ENCODE peak calls at places on chromosomes 7 and 10, in nine cellular contexts. Q, K, F, H, A, Z, L, D and W are unnamed samples.

GRCh38 chr10:131722525-131723264 is 178.1 kb upstream of the PPP2R2D start:
- DNase-seq in L (no peak), F (peak), K (no peak), Z (no peak), A (no peak), H (no peak), Q (no peak), D (no peak), W (no peak)

GRCh38 chr10:80530251-80530650 is 7.5 kb upstream of the SH2D4B start:
- DNase-seq in Z (peak), A (no peak), D (peak), L (no peak), Q (peak), K (no peak), F (peak), H (no peak), W (no peak)

GRCh38 chr10:119803264-119803663 is 69.4 kb downstream of the MCMBP start:
- DNase-seq in H (no peak), A (no peak), F (no peak), L (no peak), Z (peak), Q (no peak), K (no peak), D (no peak), W (no peak)

GRCh38 chr7:136023134-136023869 is 46.1 kb upstream of the MTPN start:
- DNase-seq in H (no peak), F (no peak), D (no peak), K (no peak), A (no peak), L (no peak), Q (no peak), Z (no peak), W (no peak)

GRCh38 chr10:30915141-30915540 is 116.5 kb downstream of the ZNF438 start:
- DNase-seq in H (no peak), K (no peak), L (no peak), Q (no peak), D (no peak), A (no peak), Z (no peak), F (no peak), W (no peak)

GRCh38 chr10:21505711-21506278 is 19.7 kb downstream of the SKIDA1 start:
- DNase-seq in D (no peak), Z (no peak), A (no peak), F (peak), H (no peak), K (no peak), Q (no peak), L (no peak), W (no peak)

GRCh38 chr7:66502230-66503035 is 126.2 kb upstream of the KCTD7 start:
- DNase-seq in D (no peak), F (no peak), K (no peak), H (no peak), Z (no peak), A (no peak), L (no peak), Q (no peak), W (no peak)

GRCh38 chr7:157425137-157425731 is 88.4 kb downstream of the DNAJB6 start:
- DNase-seq in H (no peak), A (no peak), L (no peak), Z (no peak), F (no peak), Q (no peak), K (no peak), D (no peak), W (no peak)

GRCh38 chr7:1555813-1556540 is at the start of gene TMEM184A:
- DNase-seq in D (peak), A (no peak), L (peak), Q (peak), K (no peak), F (peak), Z (no peak), H (no peak), W (no peak)

GRCh38 chr10:121781101-121781500 is 146.7 kb downstream of the ATE1 start:
- DNase-seq in L (no peak), Z (no peak), Q (no peak), H (no peak), F (no peak), K (no peak), D (no peak), A (no peak), W (peak)

GRCh38 chr7:143467724-143468123 is 9.9 kb upstream of the TAS2R41 start:
- DNase-seq in H (no peak), K (no peak), L (no peak), D (no peak), Q (no peak), A (no peak), F (no peak), Z (no peak), W (no peak)

GRCh38 chr10:51876979-51877378 is 177.6 kb upstream of the CSTF2T start:
- DNase-seq in A (no peak), H (no peak), F (no peak), Q (no peak), Z (no peak), D (no peak), K (no peak), L (no peak), W (no peak)

GRCh38 chr10:52353210-52353609 is 39.1 kb downstream of the DKK1 start:
- DNase-seq in Z (no peak), L (no peak), F (no peak), H (no peak), Q (no peak), A (no peak), K (no peak), D (no peak), W (no peak)

GRCh38 chr7:130632111-130632510 is 36.4 kb downstream of the COPG2 start:
- DNase-seq in L (no peak), Q (no peak), H (peak), D (no peak), K (no peak), F (no peak), A (no peak), Z (peak), W (peak)

GRCh38 chr7:1569016-1569415 is 816 bp downstream of the PSMG3 start:
- DNase-seq in L (no peak), A (no peak), D (no peak), K (peak), Z (peak), Q (no peak), H (no peak), F (no peak), W (no peak)

GRCh38 chr7:101129603-101130117 is 2.8 kb downstream of the SERPINE1 start:
- DNase-seq in Z (no peak), D (no peak), K (no peak), L (no peak), F (no peak), H (no peak), A (no peak), Q (no peak), W (no peak)

GRCh38 chr7:74722045-74722603 is 51.7 kb upstream of the NCF1 start:
- DNase-seq in K (no peak), L (no peak), Z (no peak), H (no peak), D (no peak), F (no peak), A (no peak), Q (no peak), W (no peak)

GRCh38 chr10:61878411-61879051 is 23.0 kb upstream of the ARID5B start:
- DNase-seq in A (no peak), Q (no peak), Z (no peak), D (no peak), L (no peak), K (no peak), F (no peak), H (no peak), W (no peak)

GRCh38 chr10:132918617-132919373 is 23.6 kb downstream of the CFAP46 start:
- DNase-seq in L (no peak), H (no peak), Q (no peak), A (peak), D (peak), K (no peak), F (no peak), Z (no peak), W (no peak)

GRCh38 chr10:29621161-29621560 is 13.6 kb downstream of the SVIL start:
- DNase-seq in D (no peak), Q (no peak), A (peak), K (no peak), Z (peak), H (no peak), L (no peak), F (peak), W (no peak)

GRCh38 chr10:125531470-125531869 is 151.5 kb downstream of the TEX36 start:
- DNase-seq in Z (peak), H (no peak), D (no peak), F (no peak), K (no peak), Q (no peak), A (no peak), L (peak), W (no peak)

GRCh38 chr10:84140036-84140379 is 699 bp downstream of the GHITM start:
- DNase-seq in A (no peak), H (no peak), D (peak), Q (peak), Z (peak), F (peak), L (no peak), K (no peak), W (no peak)

GRCh38 chr10:125591846-125592245 is 91.1 kb downstream of the TEX36 start:
- DNase-seq in K (no peak), L (no peak), A (no peak), H (no peak), D (no peak), F (no peak), Z (no peak), Q (no peak), W (no peak)

GRCh38 chr10:82874671-82875070 is 999.7 kb downstream of the NRG3 start:
- DNase-seq in D (no peak), K (no peak), F (no peak), A (no peak), L (no peak), Q (no peak), Z (peak), H (no peak), W (no peak)

GRCh38 chr7:87110778-87111177 is 41.5 kb upstream of the DMTF1 start:
- DNase-seq in A (no peak), D (no peak), K (no peak), H (no peak), Z (peak), L (no peak), F (no peak), Q (no peak), W (no peak)

GRCh38 chr7:128034830-128035229 is 3.6 kb upstream of the LRRC4 start:
- DNase-seq in Z (no peak), K (no peak), Q (no peak), D (no peak), F (no peak), L (no peak), H (no peak), A (no peak), W (no peak)

GRCh38 chr10:24207781-24208611 is 942 bp upstream of the KIAA1217 start:
- DNase-seq in K (no peak), L (no peak), F (peak), A (no peak), Q (no peak), Z (peak), D (no peak), H (no peak), W (no peak)

GRCh38 chr7:916291-916941 is 38.1 kb downstream of the ADAP1 start:
- DNase-seq in A (no peak), L (no peak), Q (no peak), K (no peak), D (no peak), F (no peak), H (no peak), Z (peak), W (no peak)

GRCh38 chr10:114500643-114501042 is 96.3 kb upstream of the AFAP1L2 start:
- DNase-seq in H (no peak), Z (no peak), Q (no peak), F (no peak), D (no peak), A (no peak), K (no peak), L (no peak), W (no peak)
- H3K27ac ChIP-seq in H (no peak), Z (no peak), Q (peak), F (no peak), D (no peak), A (no peak), K (no peak), L (no peak), W (peak)

GRCh38 chr10:113583561-113583960 is 30.7 kb downstream of the HABP2 start:
- DNase-seq in H (no peak), D (no peak), Q (no peak), K (no peak), A (no peak), F (no peak), Z (no peak), L (no peak), W (no peak)
- H3K27ac ChIP-seq in H (no peak), D (no peak), Q (no peak), K (no peak), A (no peak), F (no peak), Z (no peak), L (no peak), W (no peak)

GRCh38 chr10:111247781-111248389 is 171.1 kb downstream of the ADRA2A start:
- DNase-seq in D (no peak), H (no peak), F (no peak), Z (peak), K (no peak), Q (no peak), A (no peak), L (no peak), W (no peak)
- H3K27ac ChIP-seq in D (no peak), H (no peak), F (no peak), Z (no peak), K (no peak), Q (no peak), A (no peak), L (no peak), W (no peak)

DNA sequence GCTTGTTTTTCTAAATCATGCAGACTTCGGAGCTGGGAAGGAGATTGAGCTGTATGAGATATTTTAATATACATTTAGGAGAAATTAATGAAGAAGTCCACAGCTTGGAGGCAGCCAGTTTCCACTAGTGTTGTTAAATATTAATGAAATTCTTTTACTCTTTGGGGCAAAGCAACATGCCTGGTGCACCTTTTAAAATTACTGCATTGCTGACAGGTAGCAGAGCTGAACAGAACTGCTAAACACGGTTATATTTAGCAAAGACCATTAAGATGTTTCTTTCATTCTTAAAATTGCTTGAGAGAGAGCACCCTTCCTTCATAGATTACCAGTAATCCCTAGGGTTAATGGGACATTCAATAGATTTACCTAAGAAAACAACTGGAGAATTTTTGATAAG is 566.5 kb downstream of the SORCS3 start:
- DNase-seq in Z (no peak), Q (no peak), H (no peak), F (no peak), L (no peak), A (no peak), K (no peak), D (no peak), W (no peak)
- H3K27ac ChIP-seq in Z (no peak), Q (no peak), H (no peak), F (no peak), L (no peak), A (no peak), K (no peak), D (no peak), W (no peak)

DNA sequence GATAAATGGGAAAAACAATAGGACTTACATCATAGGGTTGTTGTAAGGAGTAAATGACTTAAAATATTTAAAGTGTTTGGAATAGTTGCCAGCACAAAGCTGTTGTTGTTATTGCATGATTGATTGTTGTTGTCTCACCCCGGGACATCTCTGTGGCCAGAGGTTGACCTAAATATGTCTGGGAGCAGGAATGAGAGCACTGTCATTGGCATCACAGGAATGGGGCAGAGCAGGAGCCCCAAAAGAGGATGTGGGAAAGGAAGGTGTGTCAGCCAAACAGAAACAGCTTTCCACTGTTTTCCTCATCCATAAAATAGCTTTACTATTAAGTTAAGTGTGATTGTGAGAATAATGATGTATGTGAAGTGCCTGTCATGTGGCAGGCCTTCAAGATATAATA is 121.6 kb downstream of the TMEM168 start:
- DNase-seq in H (no peak), L (no peak), D (no peak), F (peak), Z (no peak), A (no peak), Q (no peak), K (no peak), W (no peak)
- H3K27ac ChIP-seq in H (no peak), L (no peak), D (no peak), F (no peak), Z (no peak), A (no peak), Q (no peak), K (no peak), W (peak)

GRCh38 chr7:123738808-123739207 is 10.0 kb downstream of the WASL start:
- DNase-seq in F (no peak), Z (no peak), H (no peak), D (no peak), Q (no peak), K (no peak), L (no peak), A (no peak), W (no peak)

GRCh38 chr7:123734498-123734897 is 14.3 kb downstream of the WASL start:
- DNase-seq in A (no peak), Q (no peak), F (no peak), K (no peak), H (no peak), L (no peak), Z (no peak), D (no peak), W (no peak)

GRCh38 chr7:123741940-123742339 is 6.9 kb downstream of the WASL start:
- DNase-seq in Q (no peak), K (no peak), L (no peak), H (no peak), Z (no peak), D (no peak), A (no peak), F (no peak), W (no peak)

GRCh38 chr7:123735539-123735938 is 13.3 kb downstream of the WASL start:
- DNase-seq in A (no peak), Z (no peak), L (no peak), H (no peak), F (no peak), K (no peak), Q (no peak), D (no peak), W (no peak)

DNA sequence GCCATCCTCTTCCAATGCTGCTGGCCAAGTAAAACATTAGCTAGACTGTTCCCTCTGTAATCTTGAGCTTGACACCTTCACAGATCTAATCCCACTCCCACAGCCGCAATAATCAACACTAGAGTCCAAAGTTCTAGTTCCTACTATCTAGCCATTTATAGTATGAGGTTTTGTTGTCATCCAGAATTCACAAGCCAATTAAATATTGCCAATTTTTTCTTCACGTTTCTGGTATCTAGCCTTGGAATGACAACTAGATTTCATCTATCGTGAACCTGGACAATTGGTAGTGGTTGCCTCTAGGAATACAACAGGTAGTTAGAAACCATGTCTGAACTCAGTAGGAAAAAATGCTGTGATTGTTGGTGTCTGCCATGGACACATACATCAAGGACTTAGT is 10.4 kb downstream of the WASL start:
- DNase-seq in D (no peak), H (no peak), A (no peak), L (no peak), K (no peak), Z (no peak), Q (no peak), F (no peak), W (no peak)
- H3K27ac ChIP-seq in D (peak), H (no peak), A (no peak), L (no peak), K (no peak), Z (no peak), Q (no peak), F (no peak), W (no peak)